ENCODE peak calls at places on chromosomes 11 and 22, in five cellular contexts. One of them, this sample, is unnamed. For H3K27me3, the result is how much of the 10 kb centered on the place peaks cover.

GRCh38 chr11:131311746-131312145 is 58.7 kb upstream of the NTM start:
- DNase-seq in IMR-90: no peak
- DNase-seq in adrenal gland: no peak
- DNase-seq in hepatocyte: no peak
- DNase-seq in PC-3: no peak
- DNase-seq in this sample: no peak

GRCh38 chr22:43449205-43449830 is 37.5 kb downstream of the MPPED1 start:
- DNase-seq in IMR-90: no peak
- DNase-seq in hepatocyte: no peak
- DNase-seq in adrenal gland: no peak
- DNase-seq in PC-3: no peak
- DNase-seq in this sample: no peak

GRCh38 chr11:88280673-88281316 is 56.7 kb downstream of the CTSC start:
- DNase-seq in adrenal gland: peak
- DNase-seq in PC-3: no peak
- DNase-seq in hepatocyte: no peak
- DNase-seq in IMR-90: no peak
- DNase-seq in this sample: no peak

GRCh38 chr11:38476808-38477565 is 1879.0 kb upstream of the RAG2 start:
- DNase-seq in adrenal gland: no peak
- DNase-seq in hepatocyte: no peak
- DNase-seq in PC-3: peak
- DNase-seq in IMR-90: no peak
- DNase-seq in this sample: no peak

GRCh38 chr11:68542617-68543016 is 82.1 kb downstream of the PPP6R3 start:
- DNase-seq in adrenal gland: peak
- DNase-seq in PC-3: peak
- DNase-seq in IMR-90: peak
- DNase-seq in hepatocyte: peak
- DNase-seq in this sample: no peak

GRCh38 chr11:119892311-119892808 is 163.4 kb upstream of the NECTIN1 start:
- DNase-seq in hepatocyte: no peak
- DNase-seq in adrenal gland: no peak
- DNase-seq in PC-3: no peak
- DNase-seq in IMR-90: no peak
- DNase-seq in this sample: no peak

GRCh38 chr11:119421941-119422504 is 949 bp downstream of the THY1 start:
- DNase-seq in PC-3: no peak
- DNase-seq in hepatocyte: peak
- DNase-seq in adrenal gland: no peak
- DNase-seq in IMR-90: peak
- DNase-seq in this sample: no peak

GRCh38 chr11:106280041-106280440 is 202.6 kb downstream of the AASDHPPT start:
- DNase-seq in IMR-90: no peak
- DNase-seq in PC-3: no peak
- DNase-seq in hepatocyte: no peak
- DNase-seq in adrenal gland: no peak
- DNase-seq in this sample: no peak

GRCh38 chr11:15815246-15816209 is 540.8 kb downstream of the SOX6 start:
- DNase-seq in adrenal gland: no peak
- DNase-seq in IMR-90: no peak
- DNase-seq in PC-3: no peak
- DNase-seq in hepatocyte: no peak
- DNase-seq in this sample: peak

GRCh38 chr22:33329398-33329797 is 271.2 kb upstream of the SYN3 start:
- DNase-seq in IMR-90: no peak
- DNase-seq in PC-3: no peak
- DNase-seq in adrenal gland: no peak
- DNase-seq in hepatocyte: peak
- DNase-seq in this sample: peak

GRCh38 chr22:21009638-21010425 is 5.1 kb upstream of the P2RX6 start:
- DNase-seq in IMR-90: peak
- DNase-seq in hepatocyte: peak
- DNase-seq in PC-3: peak
- DNase-seq in adrenal gland: peak
- DNase-seq in this sample: peak

GRCh38 chr22:20729194-20729593 is 44.7 kb upstream of the SERPIND1 start:
- DNase-seq in IMR-90: no peak
- DNase-seq in PC-3: no peak
- DNase-seq in adrenal gland: no peak
- DNase-seq in hepatocyte: no peak
- DNase-seq in this sample: no peak

GRCh38 chr11:6006395-6006794 is 351 bp downstream of the OR56A4 start:
- DNase-seq in PC-3: no peak
- DNase-seq in adrenal gland: no peak
- DNase-seq in hepatocyte: no peak
- DNase-seq in IMR-90: no peak
- DNase-seq in this sample: no peak

GRCh38 chr11:27592111-27592780 is 85.7 kb upstream of the LIN7C start:
- DNase-seq in adrenal gland: no peak
- DNase-seq in hepatocyte: no peak
- DNase-seq in PC-3: no peak
- DNase-seq in IMR-90: peak
- DNase-seq in this sample: no peak

GRCh38 chr11:128772814-128773213 is 78.9 kb downstream of the FLI1 start:
- DNase-seq in hepatocyte: no peak
- DNase-seq in PC-3: no peak
- DNase-seq in IMR-90: no peak
- DNase-seq in adrenal gland: peak
- DNase-seq in this sample: peak

GRCh38 chr11:12284321-12285050 is 92.9 kb upstream of the PARVA start:
- DNase-seq in adrenal gland: no peak
- DNase-seq in IMR-90: peak
- DNase-seq in hepatocyte: no peak
- DNase-seq in PC-3: no peak
- DNase-seq in this sample: no peak

GRCh38 chr11:86869966-86870570 is 69.7 kb downstream of the PRSS23 start:
- DNase-seq in PC-3: peak
- DNase-seq in IMR-90: peak
- DNase-seq in hepatocyte: peak
- DNase-seq in adrenal gland: peak
- DNase-seq in this sample: peak

GRCh38 chr22:41902016-41902415 is 12.9 kb downstream of the SHISA8 start:
- DNase-seq in IMR-90: no peak
- DNase-seq in PC-3: no peak
- DNase-seq in hepatocyte: no peak
- DNase-seq in adrenal gland: no peak
- DNase-seq in this sample: no peak

GRCh38 chr11:91587131-91587530 is 637.5 kb upstream of the FAT3 start:
- DNase-seq in IMR-90: no peak
- DNase-seq in adrenal gland: no peak
- DNase-seq in hepatocyte: no peak
- DNase-seq in PC-3: peak
- DNase-seq in this sample: no peak

GRCh38 chr11:134014502-134014901 is 54.4 kb upstream of the JAM3 start:
- DNase-seq in IMR-90: no peak
- DNase-seq in adrenal gland: no peak
- DNase-seq in hepatocyte: no peak
- DNase-seq in PC-3: no peak
- DNase-seq in this sample: no peak

GRCh38 chr11:120689591-120689990 is 178.0 kb downstream of the GRIK4 start:
- DNase-seq in PC-3: no peak
- DNase-seq in adrenal gland: no peak
- DNase-seq in IMR-90: no peak
- DNase-seq in hepatocyte: no peak
- DNase-seq in this sample: no peak

GRCh38 chr11:72245232-72245816 is 1.3 kb upstream of the PHOX2A start:
- DNase-seq in IMR-90: no peak
- DNase-seq in hepatocyte: no peak
- DNase-seq in PC-3: no peak
- DNase-seq in adrenal gland: no peak
- DNase-seq in this sample: no peak

GRCh38 chr11:72243173-72243566 is 806 bp downstream of the PHOX2A start:
- DNase-seq in adrenal gland: no peak
- DNase-seq in IMR-90: no peak
- DNase-seq in PC-3: no peak
- DNase-seq in hepatocyte: no peak
- DNase-seq in this sample: no peak

GRCh38 chr11:72244317-72245231 is 598 bp upstream of the PHOX2A start:
- DNase-seq in PC-3: no peak
- DNase-seq in hepatocyte: no peak
- DNase-seq in adrenal gland: no peak
- DNase-seq in IMR-90: no peak
- DNase-seq in this sample: no peak

GRCh38 chr11:72242141-72242540 is 1.8 kb downstream of the PHOX2A start:
- DNase-seq in adrenal gland: no peak
- DNase-seq in hepatocyte: no peak
- DNase-seq in PC-3: no peak
- DNase-seq in IMR-90: no peak
- DNase-seq in this sample: no peak

GRCh38 chr11:72243567-72244316 is at the start of gene PHOX2A:
- DNase-seq in hepatocyte: no peak
- DNase-seq in adrenal gland: no peak
- DNase-seq in PC-3: no peak
- DNase-seq in IMR-90: no peak
- DNase-seq in this sample: no peak
- H3K27me3 ChIP-seq in hepatocyte: half or more
- H3K27me3 ChIP-seq in adrenal gland: under half
- H3K27me3 ChIP-seq in PC-3: under half
- H3K27me3 ChIP-seq in IMR-90: half or more
- H3K27me3 ChIP-seq in this sample: half or more

GRCh38 chr11:123426766-123427165 is 3.3 kb upstream of the GRAMD1B start:
- DNase-seq in IMR-90: no peak
- DNase-seq in PC-3: no peak
- DNase-seq in hepatocyte: no peak
- DNase-seq in adrenal gland: no peak
- DNase-seq in this sample: no peak

GRCh38 chr11:123421589-123421988 is 8.5 kb upstream of the GRAMD1B start:
- DNase-seq in PC-3: no peak
- DNase-seq in IMR-90: no peak
- DNase-seq in hepatocyte: no peak
- DNase-seq in adrenal gland: no peak
- DNase-seq in this sample: no peak

GRCh38 chr11:123428221-123428631 is 1.8 kb upstream of the GRAMD1B start:
- DNase-seq in PC-3: no peak
- DNase-seq in hepatocyte: no peak
- DNase-seq in adrenal gland: peak
- DNase-seq in IMR-90: no peak
- DNase-seq in this sample: no peak

GRCh38 chr11:123429336-123429735 is 733 bp upstream of the GRAMD1B start:
- DNase-seq in PC-3: peak
- DNase-seq in adrenal gland: peak
- DNase-seq in hepatocyte: no peak
- DNase-seq in IMR-90: peak
- DNase-seq in this sample: no peak

DNA sequence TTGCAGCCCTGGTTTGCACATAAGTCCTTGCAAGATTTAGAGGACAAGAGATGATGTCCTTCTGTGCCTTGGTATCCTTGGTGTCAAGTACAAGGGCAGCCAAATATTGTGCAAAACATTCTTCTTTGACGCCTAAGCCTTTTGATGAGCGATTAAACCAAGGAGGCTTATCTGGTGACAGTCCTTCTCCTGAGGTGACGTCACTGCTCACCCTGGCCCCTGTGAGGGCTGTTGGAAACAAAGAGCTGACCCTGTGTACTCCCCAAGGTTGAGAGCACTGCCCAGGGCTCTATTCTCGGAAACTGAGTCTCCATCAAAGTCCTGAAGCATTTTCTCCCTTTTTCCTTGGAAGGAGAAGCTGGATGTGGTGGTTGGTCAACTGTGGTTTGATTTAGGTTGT is 4.7 kb upstream of the GRAMD1B start:
- DNase-seq in IMR-90: no peak
- DNase-seq in hepatocyte: no peak
- DNase-seq in PC-3: no peak
- DNase-seq in adrenal gland: peak
- DNase-seq in this sample: no peak
- H3K27me3 ChIP-seq in IMR-90: under half
- H3K27me3 ChIP-seq in hepatocyte: under half
- H3K27me3 ChIP-seq in PC-3: under half
- H3K27me3 ChIP-seq in adrenal gland: under half
- H3K27me3 ChIP-seq in this sample: under half

DNA sequence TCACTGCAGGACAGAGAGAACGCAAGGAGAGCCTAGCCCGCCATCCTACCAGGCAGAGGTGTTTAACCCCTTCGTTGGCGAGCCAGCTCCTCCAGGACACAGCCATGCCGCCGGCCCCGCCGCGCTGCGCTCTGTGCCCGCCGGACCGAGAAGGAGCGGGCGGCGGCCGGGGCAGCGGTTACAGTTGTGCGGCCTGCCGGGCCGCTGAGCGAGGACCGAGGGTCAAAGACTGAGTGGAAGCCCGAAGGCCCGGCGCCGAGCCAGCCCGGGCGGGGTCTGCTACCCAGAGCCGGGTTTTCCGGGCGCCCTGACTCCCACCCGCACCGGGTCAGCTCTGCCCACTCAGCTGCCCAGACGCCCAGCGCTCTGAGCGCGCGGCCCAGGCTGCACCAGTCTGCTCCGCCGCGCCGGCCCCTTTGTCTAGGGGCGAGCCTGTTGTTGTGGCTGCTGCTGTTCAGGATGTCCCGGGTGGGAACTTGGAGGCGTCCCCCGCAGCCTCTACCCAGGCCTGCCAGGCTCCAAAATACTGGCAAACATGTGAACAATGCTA is at the start of gene NOX4:
- DNase-seq in hepatocyte: peak
- DNase-seq in adrenal gland: peak
- DNase-seq in PC-3: no peak
- DNase-seq in IMR-90: peak
- DNase-seq in this sample: no peak
- H3K27me3 ChIP-seq in hepatocyte: under half
- H3K27me3 ChIP-seq in adrenal gland: under half
- H3K27me3 ChIP-seq in PC-3: under half
- H3K27me3 ChIP-seq in IMR-90: under half
- H3K27me3 ChIP-seq in this sample: under half

GRCh38 chr22:36826262-36826661 is 9.4 kb upstream of the PVALB start:
- DNase-seq in adrenal gland: no peak
- DNase-seq in PC-3: no peak
- DNase-seq in IMR-90: no peak
- DNase-seq in hepatocyte: no peak
- DNase-seq in this sample: no peak

GRCh38 chr22:36823177-36823839 is 6.5 kb upstream of the PVALB start:
- DNase-seq in IMR-90: peak
- DNase-seq in hepatocyte: no peak
- DNase-seq in PC-3: no peak
- DNase-seq in adrenal gland: peak
- DNase-seq in this sample: no peak

GRCh38 chr22:36824655-36825054 is 7.8 kb upstream of the PVALB start:
- DNase-seq in PC-3: no peak
- DNase-seq in adrenal gland: no peak
- DNase-seq in IMR-90: no peak
- DNase-seq in hepatocyte: no peak
- DNase-seq in this sample: no peak

GRCh38 chr22:36819112-36819511 is 2.3 kb upstream of the PVALB start:
- DNase-seq in IMR-90: no peak
- DNase-seq in PC-3: no peak
- DNase-seq in hepatocyte: no peak
- DNase-seq in adrenal gland: no peak
- DNase-seq in this sample: no peak

DNA sequence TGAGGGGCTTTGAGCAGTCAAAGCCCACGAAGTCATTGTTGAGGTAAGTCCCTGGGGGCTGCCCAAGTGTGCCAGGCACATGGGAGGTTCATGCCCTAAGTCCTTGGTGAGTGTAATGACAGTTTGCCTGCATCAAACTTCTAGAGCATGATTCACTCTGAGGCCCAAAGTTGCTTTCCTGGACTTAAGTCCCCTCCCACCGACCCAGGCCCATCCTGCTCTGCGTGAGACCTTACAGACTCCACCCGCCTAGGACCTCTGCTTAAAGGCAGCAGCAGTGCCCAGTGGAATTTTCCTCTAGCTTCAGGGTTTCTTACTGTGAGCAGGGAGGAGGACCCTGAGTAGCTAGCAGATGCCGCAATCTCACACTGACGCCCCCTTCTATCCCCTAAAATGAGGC is 5.7 kb upstream of the PVALB start:
- DNase-seq in IMR-90: no peak
- DNase-seq in hepatocyte: no peak
- DNase-seq in PC-3: no peak
- DNase-seq in adrenal gland: no peak
- DNase-seq in this sample: no peak
- H3K27me3 ChIP-seq in IMR-90: half or more
- H3K27me3 ChIP-seq in hepatocyte: under half
- H3K27me3 ChIP-seq in PC-3: under half
- H3K27me3 ChIP-seq in adrenal gland: under half
- H3K27me3 ChIP-seq in this sample: under half

This sample was measured in transverse colon.